ENCODE peak calls at places on chromosomes 7 and 10, in seven cellular contexts. B is transverse colon, C is spleen, Q is GM23338, Y is suprapubic skin, A is Panc1, R is stomach. K is an unnamed sample.

GRCh38 chr7:867001-867405 is 9.4 kb upstream of the GET4 start:
- DNase-seq in R (peak; percentile 86), A (no peak), B (peak; percentile 60), Q (no peak), Y (no peak), C (peak; percentile 68), K (no peak)

GRCh38 chr10:91653214-91653875 is 20.5 kb upstream of the PPP1R3C start:
- DNase-seq in B (no peak), C (no peak), Q (no peak), A (no peak), R (no peak), Y (no peak), K (no peak)

GRCh38 chr7:157004050-157004838 is 6.2 kb downstream of the MNX1 start:
- DNase-seq in A (no peak), Q (no peak), R (no peak), C (peak; percentile 69), Y (peak; percentile 74), B (no peak), K (no peak)

GRCh38 chr7:12638851-12639467 is 48.5 kb upstream of the ARL4A start:
- DNase-seq in B (no peak), A (no peak), R (no peak), Y (no peak), Q (peak; percentile 60), C (no peak), K (no peak)

GRCh38 chr7:311796-312195 is 21.8 kb downstream of the FOXL3 start:
- DNase-seq in A (no peak), Q (no peak), B (no peak), C (peak; percentile 59), Y (no peak), R (no peak), K (no peak)

GRCh38 chr7:66281678-66282593 is 76.8 kb downstream of the TPST1 start:
- DNase-seq in Y (no peak), B (no peak), C (peak; percentile 67), A (no peak), Q (no peak), R (no peak), K (no peak)

GRCh38 chr10:120457431-120458172 is 575 bp downstream of the PLPP4 start:
- DNase-seq in C (no peak), B (no peak), Y (no peak), A (no peak), R (no peak), Q (peak; percentile 41), K (no peak)

GRCh38 chr7:150428671-150429451 is 21.6 kb upstream of the GIMAP8 start:
- DNase-seq in A (no peak), Y (peak; percentile 62), B (peak; percentile 72), R (no peak), Q (peak; percentile 41), C (no peak), K (peak; percentile 23)

GRCh38 chr7:375901-376305 is 85.9 kb downstream of the FOXL3 start:
- DNase-seq in Y (peak; percentile 71), A (no peak), R (peak; percentile 22), Q (no peak), C (peak; percentile 63), B (peak; percentile 6), K (no peak)

GRCh38 chr10:29120216-29120615 is 168.7 kb upstream of the LYZL1 start:
- DNase-seq in Q (no peak), A (no peak), Y (no peak), B (no peak), C (no peak), R (no peak), K (no peak)

GRCh38 chr7:66419210-66419609 is 209.5 kb upstream of the KCTD7 start:
- DNase-seq in Q (no peak), B (no peak), Y (no peak), R (no peak), C (no peak), A (no peak), K (no peak)

GRCh38 chr7:91310829-91311460 is 46.7 kb downstream of the FZD1 start:
- DNase-seq in C (no peak), Y (no peak), Q (peak; percentile 61), R (no peak), A (no peak), B (peak; percentile 9), K (no peak)

GRCh38 chr7:128242661-128243060 is 1.6 kb downstream of the LEP start:
- DNase-seq in Y (no peak), Q (no peak), B (no peak), A (no peak), C (no peak), R (no peak), K (no peak)

GRCh38 chr7:116776610-116777289 is 85.6 kb upstream of the CAPZA2 start:
- DNase-seq in C (no peak), Y (no peak), Q (no peak), R (no peak), A (peak; percentile 84), B (no peak), K (no peak)

GRCh38 chr10:1762066-1762465 is 24.7 kb upstream of the ADARB2 start:
- DNase-seq in B (no peak), A (no peak), C (no peak), R (no peak), Q (no peak), Y (no peak), K (no peak)

GRCh38 chr10:130259380-130259779 is 123.2 kb downstream of the GLRX3 start:
- DNase-seq in Q (no peak), A (no peak), Y (no peak), C (no peak), B (no peak), R (no peak), K (no peak)

GRCh38 chr7:25663877-25664276 is 435.6 kb upstream of the NPVF start:
- DNase-seq in Q (no peak), B (no peak), R (no peak), Y (no peak), A (no peak), C (no peak), K (no peak)

GRCh38 chr7:151135866-151136514 is 31.5 kb downstream of the GBX1 start:
- DNase-seq in Y (no peak), R (no peak), B (no peak), C (peak; percentile 72), Q (no peak), A (no peak), K (no peak)

GRCh38 chr7:102193806-102194205 is 92.9 kb upstream of the SH2B2 start:
- DNase-seq in R (no peak), A (no peak), Q (no peak), Y (no peak), C (no peak), B (no peak), K (no peak)

GRCh38 chr7:126079581-126079980 is 1150.0 kb upstream of the POT1 start:
- DNase-seq in R (no peak), Y (no peak), B (no peak), Q (no peak), A (no peak), C (no peak), K (no peak)

GRCh38 chr10:8137726-8138125 is 83.2 kb downstream of the GATA3 start:
- DNase-seq in B (no peak), R (no peak), Y (no peak), A (no peak), C (no peak), Q (no peak), K (peak; percentile 11)

GRCh38 chr7:50397971-50398324 is 52.2 kb downstream of the FIGNL1 start:
- DNase-seq in Y (no peak), Q (no peak), R (no peak), A (no peak), C (no peak), B (no peak), K (no peak)

GRCh38 chr7:50397320-50397970 is 52.7 kb downstream of the FIGNL1 start:
- DNase-seq in R (no peak), Q (no peak), B (no peak), Y (no peak), A (no peak), C (no peak), K (no peak)

GRCh38 chr7:50400114-50400513 is 50.0 kb downstream of the FIGNL1 start:
- DNase-seq in B (no peak), C (no peak), A (no peak), Q (no peak), Y (no peak), R (no peak), K (no peak)

GRCh38 chr7:50399206-50399605 is 50.9 kb downstream of the FIGNL1 start:
- DNase-seq in R (no peak), C (no peak), B (no peak), Q (no peak), Y (no peak), A (no peak), K (no peak)

GRCh38 chr7:50399635-50400034 is 50.5 kb downstream of the FIGNL1 start:
- DNase-seq in A (no peak), Q (no peak), B (no peak), R (no peak), C (no peak), Y (no peak), K (no peak)
- H3K4me3 ChIP-seq in A (no peak overlapping the region), Q (no peak overlapping the region), B (no peak overlapping the region), R (no peak overlapping the region), C (no peak overlapping the region), Y (no peak overlapping the region), K (no peak overlapping the region)

DNA sequence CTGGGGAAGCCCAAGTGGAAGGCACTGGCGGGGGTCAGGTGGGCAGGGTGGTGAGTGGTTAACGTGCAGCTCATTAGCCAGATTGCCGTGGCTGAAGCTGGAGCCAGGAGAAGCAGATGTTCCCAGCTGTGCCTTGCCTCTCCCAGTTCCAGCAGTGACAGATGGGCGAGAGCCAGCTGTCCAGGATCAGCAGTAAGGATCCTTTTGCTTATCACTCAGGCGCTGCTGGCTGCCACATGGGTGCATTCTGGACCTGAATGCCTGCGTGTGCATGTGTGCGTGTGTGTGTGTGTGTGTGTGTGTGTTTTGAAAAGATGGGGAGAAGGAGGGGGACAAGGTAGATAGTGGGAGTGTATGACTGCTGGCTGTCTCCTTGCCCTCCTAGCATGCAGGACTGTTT is 3.5 kb downstream of the EPHA1 start:
- DNase-seq in A (no peak), C (no peak), Q (no peak), B (peak; percentile 38), Y (no peak), R (no peak), K (no peak)
- TF ChIP-seq POLR2AphosphoS5 in A (no peak), C (peak; percentile 80), Q (no peak), B (peak; percentile 77), Y (no peak), R (no peak), K (no peak)

GRCh38 chr7:117781707-117782106 is 91.5 kb downstream of the CTTNBP2 start:
- DNase-seq in A (no peak), B (no peak), C (no peak), Y (no peak), Q (peak; percentile 46), R (no peak), K (no peak)
- H3K4me3 ChIP-seq in A (no peak overlapping the region), B (no peak overlapping the region), C (no peak overlapping the region), Y (no peak overlapping the region), Q (no peak overlapping the region), R (no peak overlapping the region), K (no peak overlapping the region)

DNA sequence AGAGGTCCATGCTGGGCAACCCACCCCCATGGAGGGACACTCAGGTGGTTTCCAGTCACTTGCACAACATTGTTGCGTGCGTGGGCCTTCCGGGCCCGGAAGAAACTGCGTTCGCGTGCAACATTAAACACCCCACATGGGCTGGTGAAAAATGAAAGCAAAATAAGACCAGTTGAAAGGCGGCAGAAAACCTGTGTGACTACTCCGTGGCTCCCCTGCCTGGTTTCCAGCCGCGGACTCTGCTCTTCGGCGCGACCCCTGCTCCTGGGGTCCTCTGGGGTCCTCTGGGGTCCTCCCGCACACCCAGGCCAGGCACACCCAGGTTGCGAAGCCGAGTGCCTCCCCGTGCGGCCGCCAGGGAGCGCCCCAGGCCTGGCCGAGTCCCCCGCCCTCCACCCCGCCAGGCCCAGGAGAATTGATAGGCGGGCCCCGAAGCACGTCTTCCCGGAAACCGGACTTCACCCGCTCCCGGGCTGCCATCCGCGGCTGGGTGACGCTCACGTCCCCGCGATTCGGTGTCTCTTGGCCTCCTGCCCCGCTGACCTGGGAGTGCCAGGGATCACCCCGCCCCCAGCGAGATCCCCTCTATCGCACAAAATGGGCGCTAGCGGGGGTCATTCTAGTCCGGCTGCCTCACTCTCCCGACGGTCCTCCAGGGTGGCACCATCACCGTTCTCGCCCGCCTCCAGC is 1.9 kb upstream of the SH2D4B start:
- DNase-seq in B (peak; percentile 85), A (no peak), R (peak; percentile 70), Y (peak; percentile 90), Q (peak; percentile 82), C (peak; percentile 96), K (peak; percentile 69)
- TF ChIP-seq POLR2AphosphoS5 in B (no peak), A (no peak), R (no peak), Y (peak; percentile 21), Q (peak; percentile 61), C (peak; percentile 57), K (no peak)